ENCODE peak calls at places on chromosome 6, in five cellular contexts. X, U, K, G and T are unnamed samples.
A peak's percentile ranks its signal among the peaks of the same experiment; 100 is the strongest.

GRCh38 chr6:37663016-37663810 is 34.5 kb downstream of the MDGA1 start:
- DNase-seq in U (no peak), K (no peak), G (no peak), X (peak; percentile 44), T (no peak)

GRCh38 chr6:133254552-133255228 is 13.5 kb downstream of the EYA4 start:
- DNase-seq in U (no peak), G (peak; percentile 57), X (peak; percentile 86), K (no peak), T (no peak)

GRCh38 chr6:35165630-35166071 is 24.5 kb upstream of the TCP11 start:
- DNase-seq in U (no peak), G (peak; percentile 82), K (no peak), X (no peak), T (no peak)

GRCh38 chr6:140871911-140872310 is 1260.8 kb upstream of the GJE1 start:
- DNase-seq in U (no peak), K (no peak), X (peak; percentile 70), G (peak; percentile 70), T (peak; percentile 42)

GRCh38 chr6:48084201-48084600 is 26.8 kb downstream of the PTCHD4 start:
- DNase-seq in U (no peak), X (no peak), K (no peak), G (no peak), T (no peak)

GRCh38 chr6:163414367-163415175 is at the start of gene QKI:
- DNase-seq in X (peak; percentile 72), U (peak; percentile 96), G (peak; percentile 69), K (peak; percentile 89), T (no peak)

GRCh38 chr6:50116797-50117542 is 67.2 kb upstream of the DEFB112 start:
- DNase-seq in G (no peak), U (no peak), K (no peak), X (no peak), T (no peak)

GRCh38 chr6:28001351-28001750 is 44.3 kb downstream of the OR2B6 start:
- DNase-seq in K (no peak), G (no peak), U (no peak), X (no peak), T (no peak)

GRCh38 chr6:31305674-31306219 is 33.9 kb upstream of the HLA-C start:
- DNase-seq in K (no peak), U (no peak), X (no peak), G (no peak), T (no peak)

GRCh38 chr6:127299522-127300240 is 33.0 kb downstream of the RNF146 start:
- DNase-seq in G (peak; percentile 6), X (no peak), K (no peak), U (no peak), T (no peak)

GRCh38 chr6:149467265-149467664 is 17.5 kb downstream of the ZC3H12D start:
- DNase-seq in U (no peak), X (no peak), K (no peak), G (no peak), T (no peak)

GRCh38 chr6:77089776-77090175 is 373.5 kb downstream of the HTR1B start:
- DNase-seq in U (no peak), X (no peak), K (no peak), G (no peak), T (no peak)

GRCh38 chr6:143845033-143845432 is 1.9 kb downstream of the LTV1 start:
- DNase-seq in K (no peak), G (no peak), X (no peak), U (no peak), T (no peak)

GRCh38 chr6:2124260-2124709 is 121.1 kb downstream of the GMDS start:
- DNase-seq in X (peak; percentile 80), U (no peak), K (peak; percentile 43), G (no peak), T (no peak)

GRCh38 chr6:119347466-119348307 is 1.9 kb downstream of the MAN1A1 start:
- DNase-seq in U (peak; percentile 80), K (peak; percentile 78), X (no peak), G (peak; percentile 38), T (no peak)

GRCh38 chr6:116741571-116741970 is 23.9 kb downstream of the FAM162B start:
- DNase-seq in U (no peak), K (no peak), X (no peak), G (no peak), T (no peak)

DNA sequence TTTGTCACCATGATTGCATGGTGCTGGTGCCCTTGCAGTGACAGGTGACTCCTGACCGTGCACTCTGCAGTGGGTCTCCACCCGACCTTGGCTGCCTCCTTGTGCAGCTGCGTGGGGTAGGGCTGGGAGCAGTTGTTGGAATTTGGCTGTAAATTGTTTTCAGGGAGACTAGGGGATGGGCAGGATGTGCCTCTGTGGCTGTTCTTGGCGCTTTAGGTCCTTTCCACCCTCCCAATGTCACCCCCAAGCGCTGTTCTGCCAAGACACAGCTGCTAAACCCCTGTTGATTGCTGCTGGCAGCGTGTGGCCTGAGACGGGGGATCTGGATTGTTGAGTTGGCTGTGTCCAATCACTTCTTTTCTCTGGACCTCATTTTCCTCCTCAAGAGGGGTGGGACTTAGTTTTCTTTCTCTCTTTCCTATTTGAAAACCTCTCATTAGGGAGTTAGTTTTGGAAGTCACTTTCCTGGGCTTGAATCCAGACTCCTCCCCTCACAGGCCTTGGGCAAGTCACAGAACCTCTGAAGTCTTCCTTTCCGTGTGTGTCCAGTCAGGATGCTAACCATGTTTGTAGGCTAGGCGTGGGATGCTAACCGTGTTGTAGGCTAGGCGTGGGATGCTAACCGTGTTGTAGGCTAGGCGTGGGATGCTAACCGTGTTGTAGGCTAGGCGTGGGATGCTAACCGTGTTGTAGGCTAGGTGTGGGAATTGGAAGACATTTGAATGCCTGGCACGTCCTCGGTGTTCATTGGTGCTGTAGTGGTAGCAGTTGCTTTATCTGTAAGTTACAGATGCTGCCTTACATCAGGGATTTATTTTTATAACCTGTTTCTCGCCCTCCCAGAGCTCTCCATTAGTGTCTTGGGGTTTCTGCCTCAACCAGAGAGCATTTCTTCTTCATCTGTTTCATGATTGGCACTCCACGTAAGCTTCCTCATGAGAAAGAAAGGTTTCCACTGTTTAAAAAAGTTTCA is 8.6 kb downstream of the IGF2R start:
- DNase-seq in U (no peak), G (no peak), K (no peak), X (peak; percentile 79), T (no peak)
- H3K4me3 ChIP-seq in U (peak overlapping the region; percentile 14), G (peak overlapping the region; percentile 58), K (no peak overlapping the region), X (no peak overlapping the region), T (no peak overlapping the region)

GRCh38 chr6:42281570-42281969 is 63.9 kb upstream of the MRPS10 start:
- DNase-seq in G (no peak), X (no peak), K (no peak), U (peak; percentile 60), T (no peak)

GRCh38 chr6:42279966-42280629 is 62.4 kb upstream of the MRPS10 start:
- DNase-seq in K (no peak), U (peak; percentile 90), X (peak; percentile 53), G (peak; percentile 80), T (peak; percentile 20)

GRCh38 chr6:42278131-42278853 is 60.6 kb upstream of the MRPS10 start:
- DNase-seq in U (no peak), G (no peak), K (no peak), X (no peak), T (no peak)

GRCh38 chr6:42279144-42279781 is 61.6 kb upstream of the MRPS10 start:
- DNase-seq in G (peak; percentile 79), X (peak; percentile 79), K (no peak), U (no peak), T (peak; percentile 13)

GRCh38 chr6:42281016-42281533 is 63.4 kb upstream of the MRPS10 start:
- DNase-seq in K (no peak), U (peak; percentile 12), X (no peak), G (no peak), T (no peak)
- H3K27ac ChIP-seq in K (no peak overlapping the region), U (no peak overlapping the region), X (no peak overlapping the region), G (peak overlapping the region; percentile 89), T (no peak overlapping the region)

DNA sequence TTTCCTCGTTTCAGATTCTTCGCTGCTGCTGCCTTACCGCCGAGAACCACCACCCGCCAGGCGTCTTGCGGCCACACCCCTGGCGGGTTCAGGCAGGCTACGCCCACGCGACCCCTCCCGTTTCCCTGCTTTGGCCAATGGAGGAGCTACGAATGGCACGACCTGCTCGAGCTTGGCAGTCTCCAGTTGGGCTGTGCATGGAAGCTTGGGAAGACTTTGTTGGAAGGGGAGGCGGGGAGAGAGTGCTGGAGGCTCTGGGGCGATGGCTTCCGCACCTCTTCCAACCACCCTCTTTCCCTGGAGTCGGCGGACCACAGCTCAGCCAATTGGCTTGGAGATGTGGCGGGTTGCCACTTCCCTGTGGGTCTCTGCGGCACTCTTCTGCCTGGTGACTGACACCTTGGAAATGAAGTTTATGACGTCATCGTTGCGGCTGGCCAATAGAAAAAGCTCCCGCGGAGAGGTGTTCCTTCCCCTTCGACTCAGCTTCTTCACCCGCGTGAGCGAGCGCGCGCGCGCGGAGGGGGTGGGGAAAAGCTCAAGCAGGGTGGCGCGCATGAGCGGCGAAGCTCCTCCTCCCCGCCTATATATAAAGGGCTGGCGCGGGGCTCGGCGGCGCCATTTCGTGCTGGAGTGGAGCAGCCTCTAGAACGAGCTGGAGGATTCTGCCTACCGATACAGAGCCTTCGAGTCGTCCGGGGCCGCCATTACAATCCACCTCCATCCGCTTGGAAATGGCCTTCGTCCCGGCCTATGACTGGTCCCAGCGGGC is 3.4 kb downstream of the BRD2 start:
- DNase-seq in G (peak; percentile 100), K (peak; percentile 99), X (peak; percentile 100), U (peak; percentile 100), T (peak; percentile 100)
- TF ChIP-seq CTCF in G (no peak), K (no peak), X (no peak), U (no peak), T (peak; percentile 0)

DNA sequence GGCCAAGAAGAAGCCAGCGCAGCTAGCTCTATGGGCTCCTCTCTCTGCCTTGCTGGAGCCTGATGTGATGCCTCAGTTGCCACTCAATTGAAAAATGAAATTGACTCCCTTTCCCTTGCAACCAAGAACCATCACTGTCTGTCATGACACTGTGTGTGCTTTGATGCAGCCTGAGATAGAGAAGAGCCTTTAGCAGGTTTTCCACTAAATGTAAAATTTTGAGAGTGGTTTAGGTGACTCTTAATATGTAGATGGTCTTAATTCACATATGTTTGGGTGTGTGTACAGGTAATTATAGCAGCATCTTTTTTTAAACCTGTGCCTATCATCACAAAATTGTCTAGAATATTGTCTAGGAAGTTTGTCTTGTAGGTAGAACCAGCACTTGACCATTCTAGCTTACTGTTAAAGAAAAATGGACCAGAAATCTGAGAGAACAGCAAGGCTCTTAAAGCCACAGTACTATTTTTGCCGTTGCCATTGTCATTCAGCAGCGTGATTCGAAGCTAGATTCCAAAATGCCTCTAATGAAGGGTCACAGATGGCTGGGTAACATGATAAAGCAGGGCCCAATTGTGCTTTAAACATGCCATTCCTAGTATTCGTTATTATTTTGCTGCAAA is 1.3 kb downstream of the ARFGEF3 start:
- DNase-seq in K (no peak), G (no peak), X (no peak), U (no peak), T (no peak)
- H3K4me3 ChIP-seq in K (peak overlapping the region; percentile 72), G (peak overlapping the region; percentile 97), X (no peak overlapping the region), U (peak overlapping the region; percentile 59), T (no peak overlapping the region)